ENCODE peak calls at places on chromosomes 12 and 14, in four cellular contexts. E is mesothelial cell of epicardium, C is naive B cell, N is nephron progenitor cell. S is an unnamed sample.

GRCh38 chr12:20280515-20280914 is 87.8 kb upstream of the PDE3A start:
- DNase-seq in E (no peak), C (no peak), N (no peak), S (no peak)

GRCh38 chr12:121241203-121241970 is 31.5 kb downstream of the P2RX4 start:
- DNase-seq in E (no peak), C (no peak), N (no peak), S (no peak)

GRCh38 chr12:67457136-67457535 is 188.0 kb downstream of the CAND1 start:
- DNase-seq in E (no peak), C (no peak), N (no peak), S (no peak)

GRCh38 chr12:12365931-12366431 is 9.1 kb downstream of the BORCS5 start:
- DNase-seq in E (no peak), C (no peak), N (no peak), S (no peak)

GRCh38 chr12:85182699-85183098 is 97.3 kb upstream of the ALX1 start:
- DNase-seq in E (no peak), C (no peak), N (peak), S (no peak)

GRCh38 chr12:72677187-72677586 is 405.0 kb downstream of the TRHDE start:
- DNase-seq in E (no peak), C (no peak), N (no peak), S (no peak)

GRCh38 chr14:76955575-76956252 is 72.8 kb downstream of the IRF2BPL start:
- DNase-seq in E (no peak), C (peak), N (no peak), S (peak)

GRCh38 chr12:108772247-108772646 is 40.9 kb upstream of the CORO1C start:
- DNase-seq in E (no peak), C (peak), N (no peak), S (no peak)

GRCh38 chr14:27881646-27882045 is 884.9 kb upstream of the FOXG1 start:
- DNase-seq in E (no peak), C (no peak), N (no peak), S (no peak)

GRCh38 chr14:90508536-90509254 is 111.9 kb downstream of the CALM1 start:
- DNase-seq in E (peak), C (no peak), N (no peak), S (no peak)

S was measured in upper lobe of left lung.